ENCODE peak calls at places on chromosomes 11 and 22, in nine cellular contexts. One of them, this sample, is unnamed.

GRCh38 chr22:27381552-27381951 is 420.0 kb downstream of the MN1 start:
- DNase-seq in lower lobe of right lung: no peak
- DNase-seq in breast epithelium: no peak
- DNase-seq in IMR-90: no peak
- DNase-seq in pancreas: no peak
- DNase-seq in neural progenitor cell: no peak
- DNase-seq in mucosa of descending colon: no peak
- DNase-seq in left ventricle myocardium inferior: no peak
- DNase-seq in CD8-positive, alpha-beta memory T cell: no peak
- DNase-seq in this sample: no peak

GRCh38 chr22:22371031-22371541 is 126.5 kb downstream of the VPREB1 start:
- DNase-seq in lower lobe of right lung: no peak
- DNase-seq in breast epithelium: no peak
- DNase-seq in IMR-90: no peak
- DNase-seq in pancreas: no peak
- DNase-seq in neural progenitor cell: no peak
- DNase-seq in mucosa of descending colon: no peak
- DNase-seq in left ventricle myocardium inferior: peak; percentile 59
- DNase-seq in CD8-positive, alpha-beta memory T cell: no peak
- DNase-seq in this sample: no peak

GRCh38 chr11:123228489-123229163 is 33.6 kb upstream of the CLMP start:
- DNase-seq in lower lobe of right lung: no peak
- DNase-seq in breast epithelium: no peak
- DNase-seq in IMR-90: no peak
- DNase-seq in pancreas: no peak
- DNase-seq in neural progenitor cell: peak; percentile 40
- DNase-seq in mucosa of descending colon: no peak
- DNase-seq in left ventricle myocardium inferior: no peak
- DNase-seq in CD8-positive, alpha-beta memory T cell: no peak
- DNase-seq in this sample: peak; percentile 24

GRCh38 chr22:47309946-47310345 is 547.5 kb downstream of the TBC1D22A start:
- DNase-seq in lower lobe of right lung: no peak
- DNase-seq in breast epithelium: no peak
- DNase-seq in IMR-90: no peak
- DNase-seq in pancreas: no peak
- DNase-seq in neural progenitor cell: no peak
- DNase-seq in mucosa of descending colon: no peak
- DNase-seq in left ventricle myocardium inferior: no peak
- DNase-seq in CD8-positive, alpha-beta memory T cell: no peak
- DNase-seq in this sample: no peak

GRCh38 chr11:20293992-20294391 is 69.5 kb upstream of the HTATIP2 start:
- DNase-seq in lower lobe of right lung: no peak
- DNase-seq in breast epithelium: no peak
- DNase-seq in IMR-90: no peak
- DNase-seq in pancreas: no peak
- DNase-seq in neural progenitor cell: no peak
- DNase-seq in mucosa of descending colon: no peak
- DNase-seq in left ventricle myocardium inferior: no peak
- DNase-seq in CD8-positive, alpha-beta memory T cell: no peak
- DNase-seq in this sample: no peak

GRCh38 chr22:27393371-27393770 is 408.2 kb downstream of the MN1 start:
- DNase-seq in lower lobe of right lung: no peak
- DNase-seq in breast epithelium: no peak
- DNase-seq in IMR-90: no peak
- DNase-seq in pancreas: no peak
- DNase-seq in neural progenitor cell: no peak
- DNase-seq in mucosa of descending colon: no peak
- DNase-seq in left ventricle myocardium inferior: no peak
- DNase-seq in CD8-positive, alpha-beta memory T cell: no peak
- DNase-seq in this sample: no peak

GRCh38 chr11:70522613-70523311 is 124.4 kb downstream of the CTTN start:
- DNase-seq in lower lobe of right lung: no peak
- DNase-seq in breast epithelium: no peak
- DNase-seq in IMR-90: no peak
- DNase-seq in pancreas: peak; percentile 39
- DNase-seq in neural progenitor cell: peak; percentile 62
- DNase-seq in mucosa of descending colon: peak; percentile 28
- DNase-seq in left ventricle myocardium inferior: no peak
- DNase-seq in CD8-positive, alpha-beta memory T cell: no peak
- DNase-seq in this sample: no peak

GRCh38 chr11:17639091-17639490 is 80.3 kb upstream of the MYOD1 start:
- DNase-seq in lower lobe of right lung: no peak
- DNase-seq in breast epithelium: no peak
- DNase-seq in IMR-90: no peak
- DNase-seq in pancreas: no peak
- DNase-seq in neural progenitor cell: no peak
- DNase-seq in mucosa of descending colon: no peak
- DNase-seq in left ventricle myocardium inferior: no peak
- DNase-seq in CD8-positive, alpha-beta memory T cell: no peak
- DNase-seq in this sample: no peak

GRCh38 chr22:35134637-35135036 is 68.7 kb downstream of the ISX start:
- DNase-seq in lower lobe of right lung: no peak
- DNase-seq in breast epithelium: no peak
- DNase-seq in IMR-90: no peak
- DNase-seq in pancreas: no peak
- DNase-seq in neural progenitor cell: no peak
- DNase-seq in mucosa of descending colon: peak; percentile 89
- DNase-seq in left ventricle myocardium inferior: no peak
- DNase-seq in CD8-positive, alpha-beta memory T cell: no peak
- DNase-seq in this sample: no peak

GRCh38 chr11:100851129-100851528 is 164.0 kb downstream of the ARHGAP42 start:
- DNase-seq in lower lobe of right lung: no peak
- DNase-seq in breast epithelium: no peak
- DNase-seq in IMR-90: peak; percentile 82
- DNase-seq in pancreas: no peak
- DNase-seq in neural progenitor cell: no peak
- DNase-seq in mucosa of descending colon: no peak
- DNase-seq in left ventricle myocardium inferior: no peak
- DNase-seq in CD8-positive, alpha-beta memory T cell: no peak
- DNase-seq in this sample: peak; percentile 63

DNA sequence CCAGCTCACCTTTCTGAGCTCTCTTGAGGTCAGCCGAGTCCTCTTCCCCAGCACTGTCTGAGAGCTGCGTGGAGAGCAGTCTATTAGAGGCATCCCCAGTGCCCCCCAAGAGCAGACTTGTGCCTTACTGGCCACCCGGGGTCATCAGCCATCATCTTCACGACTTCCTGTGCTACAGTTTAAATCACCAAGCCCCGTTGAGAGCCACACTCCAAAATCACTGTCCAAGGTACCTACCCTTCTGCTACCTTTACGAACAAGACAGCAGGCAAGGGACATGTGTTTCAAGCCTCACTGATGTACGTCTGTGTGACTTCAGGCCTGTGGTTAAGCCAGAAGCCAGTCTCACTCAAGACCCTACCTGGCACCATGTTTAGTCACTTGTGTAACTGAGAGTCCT is 35.1 kb downstream of the MORC2 start:
- DNase-seq in lower lobe of right lung: no peak
- DNase-seq in breast epithelium: no peak
- DNase-seq in IMR-90: no peak
- DNase-seq in pancreas: no peak
- DNase-seq in neural progenitor cell: no peak
- DNase-seq in mucosa of descending colon: no peak
- DNase-seq in left ventricle myocardium inferior: no peak
- DNase-seq in CD8-positive, alpha-beta memory T cell: no peak
- DNase-seq in this sample: no peak
- H3K36me3 ChIP-seq in lower lobe of right lung: peaks cover 99% of the 10 kb centered on the region
- H3K36me3 ChIP-seq in breast epithelium: peaks cover 34% of the 10 kb centered on the region
- H3K36me3 ChIP-seq in IMR-90: peaks cover 81% of the 10 kb centered on the region
- H3K36me3 ChIP-seq in pancreas: peaks cover 54% of the 10 kb centered on the region
- H3K36me3 ChIP-seq in neural progenitor cell: peaks cover 14% of the 10 kb centered on the region
- H3K36me3 ChIP-seq in mucosa of descending colon: peaks cover 12% of the 10 kb centered on the region
- H3K36me3 ChIP-seq in left ventricle myocardium inferior: peaks cover 97% of the 10 kb centered on the region
- H3K36me3 ChIP-seq in CD8-positive, alpha-beta memory T cell: peaks cover 92% of the 10 kb centered on the region
- H3K36me3 ChIP-seq in this sample: peaks cover 37% of the 10 kb centered on the region

DNA sequence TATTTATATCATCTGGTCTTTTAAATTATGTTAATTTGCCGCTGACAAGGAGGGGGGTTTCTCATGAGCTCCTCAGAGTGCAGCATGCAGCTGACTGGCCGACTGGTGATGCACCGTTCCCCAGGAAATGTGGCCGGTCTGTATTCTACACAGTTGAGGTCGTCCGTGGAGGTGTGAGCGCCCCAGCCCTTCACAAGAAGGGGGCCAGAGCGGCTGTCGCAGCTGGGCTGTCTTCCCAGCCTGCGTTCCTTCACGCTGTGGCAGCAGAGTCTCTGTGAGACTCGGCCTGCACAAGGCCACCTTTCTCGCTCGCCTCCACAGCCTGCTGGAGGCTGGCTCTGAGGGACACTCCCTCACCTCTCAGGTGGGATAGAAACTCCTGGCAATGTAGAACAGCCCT is 43.2 kb downstream of the AP2A2 start:
- DNase-seq in lower lobe of right lung: no peak
- DNase-seq in breast epithelium: no peak
- DNase-seq in IMR-90: no peak
- DNase-seq in pancreas: no peak
- DNase-seq in neural progenitor cell: no peak
- DNase-seq in mucosa of descending colon: no peak
- DNase-seq in left ventricle myocardium inferior: no peak
- DNase-seq in CD8-positive, alpha-beta memory T cell: no peak
- DNase-seq in this sample: no peak
- H3K36me3 ChIP-seq in lower lobe of right lung: peaks cover 48% of the 10 kb centered on the region
- H3K36me3 ChIP-seq in breast epithelium: no peaks in the 10 kb centered on the region
- H3K36me3 ChIP-seq in IMR-90: peaks cover 41% of the 10 kb centered on the region
- H3K36me3 ChIP-seq in pancreas: peaks cover 17% of the 10 kb centered on the region
- H3K36me3 ChIP-seq in neural progenitor cell: no peaks in the 10 kb centered on the region
- H3K36me3 ChIP-seq in mucosa of descending colon: no peaks in the 10 kb centered on the region
- H3K36me3 ChIP-seq in left ventricle myocardium inferior: peaks cover 43% of the 10 kb centered on the region
- H3K36me3 ChIP-seq in CD8-positive, alpha-beta memory T cell: peaks cover 17% of the 10 kb centered on the region
- H3K36me3 ChIP-seq in this sample: peaks cover 19% of the 10 kb centered on the region

GRCh38 chr22:37499006-37499707 is 13.0 kb upstream of the MFNG start:
- DNase-seq in lower lobe of right lung: no peak
- DNase-seq in breast epithelium: no peak
- DNase-seq in IMR-90: no peak
- DNase-seq in pancreas: no peak
- DNase-seq in neural progenitor cell: no peak
- DNase-seq in mucosa of descending colon: no peak
- DNase-seq in left ventricle myocardium inferior: no peak
- DNase-seq in CD8-positive, alpha-beta memory T cell: no peak
- DNase-seq in this sample: peak; percentile 38

GRCh38 chr22:37501176-37501609 is 15.0 kb upstream of the MFNG start:
- DNase-seq in lower lobe of right lung: no peak
- DNase-seq in breast epithelium: no peak
- DNase-seq in IMR-90: no peak
- DNase-seq in pancreas: no peak
- DNase-seq in neural progenitor cell: no peak
- DNase-seq in mucosa of descending colon: peak; percentile 63
- DNase-seq in left ventricle myocardium inferior: peak; percentile 77
- DNase-seq in CD8-positive, alpha-beta memory T cell: no peak
- DNase-seq in this sample: no peak

GRCh38 chr22:37499789-37500188 is 13.6 kb upstream of the MFNG start:
- DNase-seq in lower lobe of right lung: no peak
- DNase-seq in breast epithelium: no peak
- DNase-seq in IMR-90: no peak
- DNase-seq in pancreas: peak; percentile 68
- DNase-seq in neural progenitor cell: no peak
- DNase-seq in mucosa of descending colon: no peak
- DNase-seq in left ventricle myocardium inferior: no peak
- DNase-seq in CD8-positive, alpha-beta memory T cell: no peak
- DNase-seq in this sample: no peak

GRCh38 chr22:37501610-37502341 is 15.6 kb upstream of the MFNG start:
- DNase-seq in lower lobe of right lung: peak; percentile 70
- DNase-seq in breast epithelium: peak; percentile 71
- DNase-seq in IMR-90: peak; percentile 93
- DNase-seq in pancreas: peak; percentile 92
- DNase-seq in neural progenitor cell: no peak
- DNase-seq in mucosa of descending colon: peak; percentile 96
- DNase-seq in left ventricle myocardium inferior: peak; percentile 67
- DNase-seq in CD8-positive, alpha-beta memory T cell: no peak
- DNase-seq in this sample: peak; percentile 92

DNA sequence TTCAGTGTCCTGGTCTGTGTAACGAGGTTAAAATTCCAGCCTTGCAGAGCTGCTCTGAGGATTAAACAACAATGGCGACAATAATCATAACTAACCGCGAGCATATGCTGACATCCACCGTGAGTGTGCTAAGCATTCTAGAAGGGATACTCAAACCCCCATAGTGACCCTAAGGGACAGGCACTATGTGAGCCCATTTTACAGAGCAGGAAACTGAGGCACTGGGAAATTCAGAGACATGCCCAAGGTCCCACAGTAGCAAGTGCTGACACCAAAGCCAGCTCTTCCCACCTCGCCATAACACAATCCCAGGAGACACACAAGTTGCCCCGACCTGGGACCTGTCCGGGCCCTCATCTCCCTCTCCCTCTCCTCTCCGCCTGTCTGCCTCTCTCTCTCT is 14.6 kb upstream of the MFNG start:
- DNase-seq in lower lobe of right lung: no peak
- DNase-seq in breast epithelium: no peak
- DNase-seq in IMR-90: no peak
- DNase-seq in pancreas: no peak
- DNase-seq in neural progenitor cell: no peak
- DNase-seq in mucosa of descending colon: peak; percentile 52
- DNase-seq in left ventricle myocardium inferior: no peak
- DNase-seq in CD8-positive, alpha-beta memory T cell: no peak
- DNase-seq in this sample: no peak
- H3K36me3 ChIP-seq in lower lobe of right lung: peaks cover 19% of the 10 kb centered on the region
- H3K36me3 ChIP-seq in breast epithelium: no peaks in the 10 kb centered on the region
- H3K36me3 ChIP-seq in IMR-90: peaks cover 21% of the 10 kb centered on the region
- H3K36me3 ChIP-seq in pancreas: no peaks in the 10 kb centered on the region
- H3K36me3 ChIP-seq in neural progenitor cell: no peaks in the 10 kb centered on the region
- H3K36me3 ChIP-seq in mucosa of descending colon: no peaks in the 10 kb centered on the region
- H3K36me3 ChIP-seq in left ventricle myocardium inferior: peaks cover 27% of the 10 kb centered on the region
- H3K36me3 ChIP-seq in CD8-positive, alpha-beta memory T cell: no peaks in the 10 kb centered on the region
- H3K36me3 ChIP-seq in this sample: no peaks in the 10 kb centered on the region

GRCh38 chr11:77214557-77214956 is 86.5 kb downstream of the MYO7A start:
- DNase-seq in lower lobe of right lung: no peak
- DNase-seq in breast epithelium: no peak
- DNase-seq in IMR-90: no peak
- DNase-seq in pancreas: no peak
- DNase-seq in neural progenitor cell: no peak
- DNase-seq in mucosa of descending colon: no peak
- DNase-seq in left ventricle myocardium inferior: no peak
- DNase-seq in CD8-positive, alpha-beta memory T cell: no peak
- DNase-seq in this sample: no peak
- H3K36me3 ChIP-seq in lower lobe of right lung: no peaks in the 10 kb centered on the region
- H3K36me3 ChIP-seq in breast epithelium: no peaks in the 10 kb centered on the region
- H3K36me3 ChIP-seq in IMR-90: no peaks in the 10 kb centered on the region
- H3K36me3 ChIP-seq in pancreas: no peaks in the 10 kb centered on the region
- H3K36me3 ChIP-seq in neural progenitor cell: no peaks in the 10 kb centered on the region
- H3K36me3 ChIP-seq in mucosa of descending colon: no peaks in the 10 kb centered on the region
- H3K36me3 ChIP-seq in left ventricle myocardium inferior: peaks cover 6% of the 10 kb centered on the region
- H3K36me3 ChIP-seq in CD8-positive, alpha-beta memory T cell: no peaks in the 10 kb centered on the region
- H3K36me3 ChIP-seq in this sample: no peaks in the 10 kb centered on the region

DNA sequence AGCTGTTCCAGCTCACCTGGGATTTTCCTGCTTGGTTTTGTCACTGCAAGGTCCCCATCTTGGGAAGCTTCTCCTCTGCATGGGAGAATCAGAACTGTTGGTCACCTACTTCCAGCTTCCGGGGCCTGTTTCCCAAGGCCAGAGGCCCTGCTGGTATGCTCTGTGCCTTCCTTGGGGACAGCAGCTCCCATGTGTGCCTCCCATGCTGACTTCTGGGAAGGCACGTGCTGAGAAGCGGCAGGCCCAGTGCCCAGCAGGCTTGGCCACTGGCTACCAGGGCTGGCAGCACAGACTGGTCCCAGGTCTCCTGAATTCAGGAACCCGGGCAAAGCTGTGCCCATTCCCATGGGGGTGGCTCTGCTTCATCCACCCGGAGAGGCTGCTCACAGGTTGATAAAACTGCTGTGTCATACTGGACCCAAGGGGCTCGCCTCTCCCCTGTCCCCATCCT is 33.8 kb downstream of the MYEOV start:
- DNase-seq in lower lobe of right lung: no peak
- DNase-seq in breast epithelium: no peak
- DNase-seq in IMR-90: no peak
- DNase-seq in pancreas: no peak
- DNase-seq in neural progenitor cell: no peak
- DNase-seq in mucosa of descending colon: no peak
- DNase-seq in left ventricle myocardium inferior: no peak
- DNase-seq in CD8-positive, alpha-beta memory T cell: no peak
- DNase-seq in this sample: no peak
- H3K36me3 ChIP-seq in lower lobe of right lung: no peaks in the 10 kb centered on the region
- H3K36me3 ChIP-seq in breast epithelium: no peaks in the 10 kb centered on the region
- H3K36me3 ChIP-seq in IMR-90: no peaks in the 10 kb centered on the region
- H3K36me3 ChIP-seq in pancreas: no peaks in the 10 kb centered on the region
- H3K36me3 ChIP-seq in neural progenitor cell: no peaks in the 10 kb centered on the region
- H3K36me3 ChIP-seq in mucosa of descending colon: no peaks in the 10 kb centered on the region
- H3K36me3 ChIP-seq in left ventricle myocardium inferior: no peaks in the 10 kb centered on the region
- H3K36me3 ChIP-seq in CD8-positive, alpha-beta memory T cell: no peaks in the 10 kb centered on the region
- H3K36me3 ChIP-seq in this sample: no peaks in the 10 kb centered on the region